ENCODE peak calls at places on chromosomes 16 and 17, in four cellular contexts. Y is WTC11, X is K562, O is HepG2. B is an unnamed sample.
A peak's percentile ranks its signal among the peaks of the same experiment; 100 is the strongest.

GRCh38 chr17:13931752-13932477 is 137.4 kb upstream of the COX10 start:
- DNase-seq in Y (peak; percentile 21), X (no peak), O (no peak), B (no peak)

GRCh38 chr17:61717352-61717751 is 126.3 kb upstream of the NACA2 start:
- DNase-seq in Y (no peak), X (no peak), O (no peak), B (no peak)

GRCh38 chr17:10772425-10773380 is 31.2 kb downstream of the TMEM238L start:
- DNase-seq in Y (peak; percentile 89), X (peak; percentile 43), O (peak; percentile 33), B (no peak)

GRCh38 chr17:17613708-17614114 is 22.2 kb upstream of the PEMT start:
- DNase-seq in Y (peak; percentile 75), X (peak; percentile 46), O (peak; percentile 63), B (peak; percentile 77)

GRCh38 chr17:42403150-42403549 is 14.9 kb upstream of the STAT3 start:
- DNase-seq in Y (peak; percentile 71), X (peak; percentile 34), O (no peak), B (no peak)

GRCh38 chr16:4654946-4655590 is 30.4 kb downstream of the MGRN1 start:
- DNase-seq in Y (no peak), X (no peak), O (no peak), B (no peak)

GRCh38 chr16:14398014-14398717 is 231.9 kb downstream of the PARN start:
- DNase-seq in Y (no peak), X (no peak), O (no peak), B (no peak)

GRCh38 chr17:65523853-65524664 is 37.4 kb downstream of the AXIN2 start:
- DNase-seq in Y (no peak), X (no peak), O (peak; percentile 51), B (no peak)

GRCh38 chr17:39002991-39003715 is 36.0 kb upstream of the FBXO47 start:
- DNase-seq in Y (no peak), X (peak; percentile 63), O (no peak), B (no peak)

GRCh38 chr16:4489030-4489429 is 12.8 kb downstream of the HMOX2 start:
- DNase-seq in Y (no peak), X (no peak), O (no peak), B (no peak)

GRCh38 chr17:83064021-83064731 is 15.2 kb upstream of the METRNL start:
- DNase-seq in Y (no peak), X (no peak), O (no peak), B (no peak)

GRCh38 chr16:17369441-17369951 is 101.3 kb downstream of the XYLT1 start:
- DNase-seq in Y (no peak), X (no peak), O (no peak), B (no peak)

GRCh38 chr16:3058173-3059030 is 7.0 kb upstream of the IL32 start:
- DNase-seq in Y (peak; percentile 76), X (peak; percentile 61), O (peak; percentile 36), B (peak; percentile 64)
- TF ChIP-seq NR3C1 in Y (no peak), X (no peak), O (no peak), B (no peak)

DNA sequence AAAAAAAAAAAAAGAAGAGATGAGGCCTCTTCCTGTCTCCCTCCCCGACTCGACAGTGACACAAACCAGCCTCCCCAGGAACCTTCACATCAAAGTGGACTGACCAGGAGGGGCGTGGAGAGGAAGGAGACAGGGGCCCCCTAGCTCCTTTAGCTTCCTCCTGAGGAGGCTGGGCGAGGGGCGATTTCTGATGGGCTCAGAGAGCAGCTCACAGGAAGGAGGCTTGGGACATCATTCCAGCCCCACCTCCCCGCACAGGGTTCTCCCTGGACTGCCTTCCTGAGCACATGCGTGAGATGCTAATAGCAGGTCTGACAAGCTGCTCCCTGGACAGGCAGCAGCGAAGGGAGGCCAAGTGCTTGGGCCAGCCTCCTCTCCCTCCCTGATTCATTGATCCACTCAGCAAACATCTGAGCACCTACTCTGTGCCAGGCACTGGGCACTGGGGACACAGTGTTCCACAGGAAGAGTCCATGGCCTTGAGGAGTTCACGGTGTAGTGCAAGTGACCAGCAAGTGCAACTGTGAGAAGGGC is 14.4 kb upstream of the DOK4 start:
- DNase-seq in Y (no peak), X (no peak), O (no peak), B (no peak)
- TF ChIP-seq NR3C1 in Y (no peak), X (no peak), O (no peak), B (no peak)

DNA sequence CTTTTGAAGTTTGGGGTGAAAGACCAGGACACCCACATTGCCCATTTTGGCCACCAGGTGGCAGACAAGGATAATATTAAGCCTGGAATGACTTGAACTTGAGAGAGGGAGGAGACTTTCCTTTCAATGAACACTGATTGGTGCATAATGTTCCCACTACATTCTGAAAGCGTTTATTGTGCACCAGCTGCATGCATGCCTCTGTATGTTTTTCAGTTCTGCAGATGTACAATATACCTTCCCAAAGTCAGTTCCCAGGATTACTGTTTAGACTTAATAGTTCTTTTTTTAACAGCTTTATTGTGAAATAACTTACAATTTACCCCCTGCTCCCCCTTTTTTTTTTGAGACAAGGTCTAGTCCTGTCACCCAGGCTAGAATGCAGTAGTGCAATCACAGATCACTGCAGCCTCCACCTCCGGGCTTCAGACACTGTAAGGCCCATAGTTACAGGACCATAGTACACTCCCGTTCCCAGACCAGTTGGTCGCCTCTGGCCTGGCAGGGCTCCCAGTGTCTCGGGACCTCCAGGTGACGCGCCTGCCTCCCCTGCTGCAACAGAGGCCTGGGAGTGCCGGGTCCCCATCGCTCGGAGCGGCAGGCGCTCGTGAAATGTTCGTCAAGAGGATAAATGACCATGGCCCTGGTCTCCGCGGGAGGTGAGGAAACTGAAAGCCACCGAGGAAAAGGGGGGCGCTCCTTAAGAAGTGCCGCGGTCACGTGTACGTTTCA is 12.2 kb downstream of the CES2 start:
- DNase-seq in Y (peak; percentile 91), X (peak; percentile 81), O (peak; percentile 89), B (peak; percentile 94)
- TF ChIP-seq NR3C1 in Y (no peak), X (no peak), O (no peak), B (no peak)

DNA sequence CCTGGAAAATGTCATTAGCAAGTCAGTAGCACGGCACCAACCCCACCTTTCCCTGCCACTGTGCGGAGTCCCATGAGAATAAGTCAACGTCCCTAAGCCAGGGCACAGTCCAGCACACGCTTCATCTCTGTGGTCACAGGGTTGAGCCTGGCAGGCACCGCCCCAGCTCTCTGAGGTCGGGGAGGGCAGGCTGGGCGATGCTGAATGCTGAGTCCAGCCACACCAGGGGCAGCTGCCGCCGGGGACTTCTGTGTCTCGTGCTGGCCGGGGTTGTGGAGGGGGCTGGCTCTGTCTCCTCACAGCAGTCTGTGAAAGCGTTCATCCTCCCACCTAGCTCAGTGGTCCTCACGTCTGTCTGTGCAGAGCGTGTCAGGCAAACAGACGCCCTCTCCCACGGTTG is 53.2 kb downstream of the BANP start:
- DNase-seq in Y (no peak), X (no peak), O (no peak), B (no peak)
- TF ChIP-seq NR3C1 in Y (no peak), X (no peak), O (no peak), B (no peak)

DNA sequence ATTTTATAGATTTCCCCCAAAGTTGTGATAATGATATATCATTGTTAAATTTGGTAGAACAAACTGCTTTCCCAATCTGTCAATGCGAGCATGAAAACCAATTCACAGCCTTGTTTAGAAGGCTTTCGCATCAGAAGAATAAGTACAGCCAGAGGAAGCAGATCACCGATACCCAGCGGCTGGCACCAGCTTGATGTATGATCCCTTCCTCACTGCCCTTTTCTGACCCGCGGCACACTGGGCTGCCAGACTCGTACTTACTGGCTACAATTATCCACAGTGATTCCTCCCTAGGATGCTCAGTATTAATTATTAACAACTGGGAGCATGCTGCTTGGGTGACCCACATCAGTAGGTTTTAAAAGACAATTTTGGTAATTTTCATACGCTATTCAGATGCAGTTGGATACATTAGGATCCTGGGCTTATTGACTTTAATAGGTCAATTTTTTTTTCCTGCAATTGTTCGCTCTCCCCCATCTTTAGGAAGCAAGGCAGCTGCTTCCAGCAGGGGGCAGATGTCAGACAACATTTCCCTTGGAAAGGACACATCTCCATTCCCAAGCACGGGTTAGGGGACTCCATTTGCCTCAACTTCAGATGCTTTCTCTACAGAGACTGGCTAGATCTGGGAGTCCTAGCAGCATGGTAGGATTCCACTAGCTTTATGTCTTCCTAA is 582.7 kb upstream of the PSMD7 start:
- DNase-seq in Y (peak; percentile 69), X (peak; percentile 30), O (peak; percentile 42), B (peak; percentile 29)
- TF ChIP-seq NR3C1 in Y (no peak), X (no peak), O (no peak), B (no peak)

DNA sequence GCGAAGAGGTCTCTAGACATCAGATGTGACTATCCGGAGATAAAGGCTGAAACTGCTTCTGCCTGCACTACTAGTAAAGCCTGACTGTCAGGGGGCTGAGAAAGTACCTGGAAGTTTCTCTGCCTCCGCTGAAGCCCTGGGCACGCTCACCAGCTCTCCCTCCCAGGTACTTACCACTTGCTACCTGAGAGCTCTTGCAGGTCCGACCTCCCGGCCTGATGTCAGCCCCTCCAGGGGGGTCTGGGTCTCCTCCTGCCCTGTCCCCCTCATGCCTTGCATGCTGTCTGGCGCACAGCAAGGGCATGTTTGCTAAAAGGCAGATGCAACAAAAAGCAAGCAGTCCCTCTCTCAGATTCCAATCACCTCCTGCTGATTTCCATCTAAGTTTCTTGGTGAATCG is 17.4 kb downstream of the ZDHHC7 start:
- DNase-seq in Y (no peak), X (no peak), O (no peak), B (no peak)
- TF ChIP-seq NR3C1 in Y (no peak), X (no peak), O (no peak), B (no peak)

DNA sequence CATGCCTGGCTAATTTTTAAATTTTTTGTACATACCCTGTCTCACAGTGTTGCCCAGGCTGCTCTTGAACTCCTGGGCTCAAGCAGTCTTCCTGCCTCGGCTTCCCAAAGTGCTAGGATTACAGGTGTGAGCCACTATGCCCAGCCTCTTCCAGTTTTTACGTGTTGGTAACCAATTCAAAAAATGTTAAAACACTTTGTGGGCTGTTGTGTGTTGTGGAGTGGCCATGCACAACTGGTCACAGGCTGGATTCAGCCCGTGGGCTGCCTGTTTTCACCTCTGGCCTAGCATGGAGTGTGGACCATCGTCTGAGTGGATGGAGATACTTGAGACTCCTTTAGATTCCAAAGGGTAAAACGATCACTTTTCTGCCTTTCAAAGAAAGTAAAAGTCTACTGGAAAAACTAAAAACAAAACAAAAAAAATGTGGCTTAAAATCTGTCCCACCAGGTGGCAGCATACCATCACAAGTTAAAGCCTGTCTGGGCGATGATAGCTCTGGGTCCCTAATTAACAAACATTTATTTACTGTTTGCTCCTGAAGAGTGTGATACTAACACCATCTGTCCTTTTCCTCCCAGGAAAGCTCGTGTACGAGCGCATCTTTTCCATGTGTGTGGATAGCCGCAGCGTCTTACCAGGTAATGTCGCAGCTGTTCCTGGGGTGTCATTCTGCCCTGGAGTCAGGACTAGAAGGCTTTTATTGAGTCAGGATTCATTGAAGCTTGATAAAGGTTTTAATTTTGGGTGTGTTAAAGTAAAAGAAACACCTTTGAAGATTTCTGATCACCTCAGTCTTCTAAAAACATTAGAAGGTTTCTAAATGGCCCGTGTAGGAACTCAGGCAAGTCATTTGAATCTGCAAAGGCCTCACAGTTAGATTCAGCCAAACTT is 45.8 kb downstream of the VPS35L start:
- DNase-seq in Y (no peak), X (peak; percentile 46), O (peak; percentile 47), B (peak; percentile 41)
- TF ChIP-seq NR3C1 in Y (no peak), X (no peak), O (no peak), B (no peak)

GRCh38 chr17:6137716-6138502 is 67.7 kb downstream of the WSCD1 start:
- DNase-seq in Y (no peak), X (no peak), O (no peak), B (no peak)

GRCh38 chr17:6140188-6140587 is 70.0 kb downstream of the WSCD1 start:
- DNase-seq in Y (no peak), X (no peak), O (no peak), B (no peak)

GRCh38 chr17:6139447-6139832 is 69.3 kb downstream of the WSCD1 start:
- DNase-seq in Y (no peak), X (no peak), O (no peak), B (no peak)

GRCh38 chr17:6135996-6136395 is 65.8 kb downstream of the WSCD1 start:
- DNase-seq in Y (no peak), X (no peak), O (no peak), B (no peak)

GRCh38 chr17:6138761-6139446 is 68.7 kb downstream of the WSCD1 start:
- DNase-seq in Y (peak; percentile 40), X (no peak), O (no peak), B (no peak)
- TF ChIP-seq NR3C1 in Y (no peak), X (no peak), O (no peak), B (no peak)

B was measured in A549.